ENCODE peak calls at places on chromosomes 1 and 21, in four cellular contexts. F, M, P and A are unnamed samples.

GRCh38 chr21:37060296-37060695 is 12.6 kb downstream of the PIGP start:
- DNase-seq in M (no peak), P (no peak), F (no peak), A (no peak)

GRCh38 chr1:24351247-24351646 is 32.1 kb downstream of the GRHL3 start:
- DNase-seq in M (no peak), P (no peak), F (no peak), A (no peak)

GRCh38 chr1:114756949-114757454 is 782 bp downstream of the CSDE1 start:
- DNase-seq in F (peak; percentile 73), M (no peak), P (peak; percentile 84), A (peak; percentile 62)

GRCh38 chr1:177945943-177946650 is 23.8 kb downstream of the SEC16B start:
- DNase-seq in P (no peak), M (no peak), F (no peak), A (peak; percentile 26)

GRCh38 chr1:112605633-112606327 is 13.2 kb downstream of the ST7L start:
- DNase-seq in M (no peak), P (no peak), F (no peak), A (no peak)

GRCh38 chr1:24725209-24725651 is 20.0 kb upstream of the CLIC4 start:
- DNase-seq in F (no peak), P (no peak), M (no peak), A (no peak)

GRCh38 chr21:38913120-38913975 is 107.6 kb downstream of the ETS2 start:
- DNase-seq in M (peak; percentile 96), F (peak; percentile 91), P (peak; percentile 86), A (peak; percentile 65)

GRCh38 chr1:61322769-61323168 is 240.4 kb downstream of the NFIA start:
- DNase-seq in P (no peak), F (no peak), M (no peak), A (no peak)

GRCh38 chr1:36023098-36023769 is 60.7 kb upstream of the TEKT2 start:
- DNase-seq in F (no peak), M (no peak), P (no peak), A (no peak)

GRCh38 chr1:117678246-117678977 is 72.6 kb downstream of the TENT5C start:
- DNase-seq in M (no peak), P (no peak), F (no peak), A (peak; percentile 77)

GRCh38 chr21:14569868-14570267 is 23.8 kb upstream of the SAMSN1 start:
- DNase-seq in P (no peak), M (no peak), F (no peak), A (no peak)

GRCh38 chr1:22799971-22800370 is 89.3 kb downstream of the EPHB2 start:
- DNase-seq in M (no peak), P (no peak), F (no peak), A (no peak)

GRCh38 chr1:27970401-27970800 is 10.6 kb downstream of the XKR8 start:
- DNase-seq in P (no peak), F (peak; percentile 81), M (no peak), A (peak; percentile 55)

GRCh38 chr1:67802565-67802964 is 30.7 kb downstream of the GNG12 start:
- DNase-seq in P (no peak), M (no peak), F (no peak), A (no peak)

GRCh38 chr1:234899041-234899787 is 229.4 kb downstream of the TOMM20 start:
- DNase-seq in P (no peak), M (no peak), F (peak; percentile 50), A (no peak)

DNA sequence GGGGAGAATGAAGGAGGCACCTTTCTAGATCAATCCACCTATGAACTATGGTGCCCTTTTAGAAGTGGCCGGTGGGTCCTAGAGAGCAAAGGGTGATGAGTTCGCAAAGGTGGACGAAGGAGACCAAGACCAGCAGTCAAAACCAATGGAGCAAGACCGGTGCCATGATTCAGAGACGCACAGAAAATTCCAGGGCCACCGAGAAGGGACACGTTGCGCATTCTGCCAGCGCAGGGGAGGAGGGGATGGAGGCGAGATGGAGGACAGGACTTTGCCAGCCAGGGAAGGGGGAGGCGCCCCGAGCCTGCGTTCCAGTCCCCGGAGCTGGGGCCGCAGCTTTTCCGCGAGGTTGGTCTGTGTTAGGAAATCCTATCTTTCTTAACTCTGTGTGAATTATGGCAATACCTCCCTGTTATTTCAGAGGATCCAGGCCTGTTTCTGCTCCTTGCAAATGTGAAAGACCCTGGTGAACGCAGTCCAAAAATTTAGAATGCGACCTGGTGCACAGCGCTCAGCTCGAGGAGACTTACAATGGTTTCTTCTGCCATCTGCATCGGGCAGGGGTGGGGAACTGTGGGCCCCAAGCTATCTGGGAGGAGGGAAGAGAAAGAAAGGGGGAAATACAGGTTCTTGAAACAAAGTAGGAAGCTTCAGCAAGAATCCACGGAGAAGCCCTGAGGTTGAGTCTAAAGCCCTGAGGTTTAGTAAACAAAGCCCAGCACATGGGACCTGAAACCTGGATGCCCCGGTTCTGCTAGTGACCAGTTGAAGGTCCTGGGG is 129.4 kb downstream of the MRPS6 start:
- DNase-seq in P (no peak), M (no peak), F (peak; percentile 84), A (no peak)
- H3K4me3 ChIP-seq in P (peak overlapping the region; percentile 48), M (peak overlapping the region; percentile 38), F (peak overlapping the region; percentile 54), A (peak overlapping the region; percentile 5)

DNA sequence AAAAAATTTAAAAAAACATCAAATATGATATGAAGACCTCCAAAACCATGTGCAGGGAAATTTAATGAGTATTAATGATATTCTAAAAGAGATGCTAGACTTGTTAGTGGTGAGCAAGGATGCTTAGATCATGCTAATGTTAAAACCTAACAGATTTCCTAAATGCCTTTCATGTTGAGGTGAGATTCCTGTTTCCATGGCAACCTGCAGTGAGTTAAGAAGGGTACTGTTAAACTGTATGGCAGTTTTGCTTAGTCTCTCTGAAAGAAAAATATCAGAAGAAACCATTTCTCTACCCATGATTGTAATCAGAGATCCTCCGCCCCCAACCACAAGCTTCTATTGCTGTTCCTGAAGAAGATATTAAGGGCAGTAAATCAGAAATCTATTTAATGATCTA is 321.6 kb upstream of the LRRC7 start:
- DNase-seq in P (no peak), F (no peak), M (no peak), A (no peak)
- H3K27ac ChIP-seq in P (no peak overlapping the region), F (no peak overlapping the region), M (no peak overlapping the region), A (no peak overlapping the region)

GRCh38 chr1:19009882-19010321 is 53.4 kb upstream of the IFFO2 start:
- DNase-seq in P (peak; percentile 48), F (no peak), M (peak; percentile 67), A (no peak)

GRCh38 chr1:19010503-19010902 is 54.0 kb upstream of the IFFO2 start:
- DNase-seq in P (peak; percentile 72), F (no peak), M (peak; percentile 94), A (no peak)

GRCh38 chr1:19011832-19012231 is 55.4 kb upstream of the IFFO2 start:
- DNase-seq in P (peak; percentile 47), F (no peak), M (peak; percentile 91), A (no peak)

GRCh38 chr1:19009126-19009881 is 52.8 kb upstream of the IFFO2 start:
- DNase-seq in F (no peak), M (peak; percentile 91), P (peak; percentile 40), A (no peak)

GRCh38 chr1:19010995-19011696 is 54.7 kb upstream of the IFFO2 start:
- DNase-seq in M (peak; percentile 97), P (peak; percentile 85), F (peak; percentile 91), A (no peak)
- TF ChIP-seq POLR2A in M (no peak), P (no peak), F (no peak), A (no peak)

GRCh38 chr1:246608616-246609376 is 42.5 kb downstream of the CNST start:
- DNase-seq in F (peak; percentile 82), M (no peak), P (no peak), A (peak; percentile 81)
- H3K4me3 ChIP-seq in F (no peak overlapping the region), M (no peak overlapping the region), P (no peak overlapping the region), A (no peak overlapping the region)

DNA sequence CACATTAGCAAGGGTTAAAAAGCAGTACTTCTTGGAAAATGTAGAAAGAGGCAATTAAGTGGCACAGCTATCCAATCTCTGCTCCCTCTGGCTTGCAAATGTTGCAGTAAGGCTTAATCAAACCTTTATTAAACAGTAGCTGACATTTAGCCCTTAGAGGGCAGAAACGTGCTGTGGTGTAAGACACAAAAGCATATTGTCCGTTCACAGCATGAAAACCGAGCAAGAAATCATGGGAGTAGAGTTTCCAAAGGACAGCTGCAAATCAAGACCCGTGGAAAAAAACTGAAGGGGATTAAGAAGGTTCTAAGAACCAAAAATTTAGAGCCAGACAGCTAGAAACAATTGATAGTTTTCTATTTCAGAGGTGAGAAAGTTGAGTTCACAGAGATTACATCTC is 13.1 kb downstream of the ZP4 start:
- DNase-seq in P (no peak), F (no peak), M (no peak), A (no peak)
- H3K27ac ChIP-seq in P (no peak overlapping the region), F (no peak overlapping the region), M (no peak overlapping the region), A (no peak overlapping the region)